ENCODE peak calls at places on chromosomes 7 and 10, in four cellular contexts. One of them, this sample, is unnamed.

GRCh38 chr10:117374506-117375359 is 507 bp downstream of the PDZD8 start:
- DNase-seq in neural progenitor cell: peak; percentile 77
- DNase-seq in transverse colon: peak; percentile 39
- DNase-seq in Panc1: no peak
- DNase-seq in this sample: peak; percentile 46

GRCh38 chr7:133676805-133677370 is 424.0 kb downstream of the EXOC4 start:
- DNase-seq in neural progenitor cell: no peak
- DNase-seq in Panc1: no peak
- DNase-seq in transverse colon: no peak
- DNase-seq in this sample: peak; percentile 17

GRCh38 chr7:41582116-41582515 is 120.8 kb downstream of the INHBA start:
- DNase-seq in transverse colon: no peak
- DNase-seq in neural progenitor cell: no peak
- DNase-seq in Panc1: no peak
- DNase-seq in this sample: peak; percentile 41

GRCh38 chr7:26348234-26348851 is 56.7 kb downstream of the SNX10 start:
- DNase-seq in neural progenitor cell: no peak
- DNase-seq in transverse colon: peak; percentile 20
- DNase-seq in Panc1: no peak
- DNase-seq in this sample: no peak

GRCh38 chr10:48604408-48605263 is at the start of gene ARHGAP22:
- DNase-seq in Panc1: no peak
- DNase-seq in neural progenitor cell: peak; percentile 62
- DNase-seq in transverse colon: peak; percentile 29
- DNase-seq in this sample: peak; percentile 56

GRCh38 chr7:35032166-35032565 is 5.1 kb downstream of the DPY19L1 start:
- DNase-seq in neural progenitor cell: no peak
- DNase-seq in Panc1: no peak
- DNase-seq in transverse colon: no peak
- DNase-seq in this sample: peak; percentile 22

GRCh38 chr10:49611166-49611814 is 1.2 kb downstream of the SLC18A3 start:
- DNase-seq in neural progenitor cell: peak; percentile 77
- DNase-seq in Panc1: no peak
- DNase-seq in transverse colon: no peak
- DNase-seq in this sample: no peak

GRCh38 chr7:134718211-134718875 is 61.1 kb upstream of the CALD1 start:
- DNase-seq in Panc1: no peak
- DNase-seq in neural progenitor cell: no peak
- DNase-seq in transverse colon: no peak
- DNase-seq in this sample: no peak

DNA sequence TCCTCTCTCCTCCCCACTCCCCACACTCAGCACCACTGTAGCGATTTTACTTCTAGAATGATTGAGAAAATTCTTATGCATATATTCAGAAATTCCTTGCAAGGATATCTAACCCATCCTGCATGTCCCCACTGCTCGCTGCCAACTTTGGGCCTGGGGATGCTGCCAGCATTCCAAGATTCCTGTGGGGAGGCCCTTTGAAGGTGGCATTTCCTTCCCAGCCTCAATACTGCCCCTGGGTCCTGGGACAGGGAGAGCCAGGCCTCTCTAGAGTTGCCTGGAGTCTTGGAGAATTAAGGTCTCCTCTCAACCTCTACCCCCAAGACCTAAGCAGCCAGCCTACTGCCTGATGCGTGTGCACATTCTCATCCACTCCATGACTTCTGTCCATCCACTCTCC is 303.5 kb downstream of the NEBL start:
- DNase-seq in transverse colon: no peak
- DNase-seq in Panc1: no peak
- DNase-seq in neural progenitor cell: no peak
- DNase-seq in this sample: no peak
- H3K27me3 ChIP-seq in transverse colon: no peaks in the 10 kb centered on the region
- H3K27me3 ChIP-seq in Panc1: no peaks in the 10 kb centered on the region
- H3K27me3 ChIP-seq in neural progenitor cell: no peaks in the 10 kb centered on the region
- H3K27me3 ChIP-seq in this sample: no peaks in the 10 kb centered on the region

GRCh38 chr7:322708-323111 is 32.7 kb downstream of the FOXL3 start:
- DNase-seq in neural progenitor cell: no peak
- DNase-seq in transverse colon: no peak
- DNase-seq in Panc1: no peak
- DNase-seq in this sample: no peak

GRCh38 chr7:323410-323809 is 33.4 kb downstream of the FOXL3 start:
- DNase-seq in neural progenitor cell: no peak
- DNase-seq in transverse colon: no peak
- DNase-seq in Panc1: no peak
- DNase-seq in this sample: no peak

GRCh38 chr7:324011-324410 is 34.0 kb downstream of the FOXL3 start:
- DNase-seq in transverse colon: no peak
- DNase-seq in neural progenitor cell: no peak
- DNase-seq in Panc1: no peak
- DNase-seq in this sample: no peak

GRCh38 chr7:320297-320696 is 30.3 kb downstream of the FOXL3 start:
- DNase-seq in transverse colon: peak; percentile 46
- DNase-seq in neural progenitor cell: no peak
- DNase-seq in Panc1: no peak
- DNase-seq in this sample: no peak

GRCh38 chr7:322111-322671 is 32.2 kb downstream of the FOXL3 start:
- DNase-seq in neural progenitor cell: peak; percentile 81
- DNase-seq in transverse colon: peak; percentile 92
- DNase-seq in Panc1: no peak
- DNase-seq in this sample: peak; percentile 41
- H3K27me3 ChIP-seq in neural progenitor cell: peaks cover 23% of the 10 kb centered on the region
- H3K27me3 ChIP-seq in transverse colon: no peaks in the 10 kb centered on the region
- H3K27me3 ChIP-seq in Panc1: peaks cover 14% of the 10 kb centered on the region
- H3K27me3 ChIP-seq in this sample: peaks cover 11% of the 10 kb centered on the region

DNA sequence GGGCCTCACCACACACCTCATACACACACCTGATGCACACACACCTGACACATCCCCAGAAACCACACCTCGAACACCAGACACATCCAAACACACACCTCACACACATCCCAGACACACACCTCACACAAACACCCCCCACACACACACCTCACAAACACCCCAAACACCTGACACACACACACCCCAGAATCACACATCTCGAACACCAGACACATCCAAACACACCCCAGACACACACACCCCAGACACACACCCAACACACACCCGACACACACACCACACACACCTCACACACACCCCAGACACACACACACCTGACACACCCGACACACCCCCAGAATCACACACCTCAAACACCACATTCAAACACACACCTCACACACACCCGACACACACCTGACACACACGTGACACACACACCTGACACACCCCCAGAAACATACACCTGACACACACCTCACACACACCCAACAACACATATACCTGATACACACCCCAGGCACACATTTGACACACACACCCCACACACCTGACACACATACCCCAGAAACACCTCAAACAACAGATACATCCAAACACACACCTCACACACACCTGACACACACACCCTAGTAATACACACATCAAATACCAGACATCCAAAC is 506 bp upstream of the CALY start:
- DNase-seq in neural progenitor cell: no peak
- DNase-seq in transverse colon: no peak
- DNase-seq in Panc1: no peak
- DNase-seq in this sample: no peak
- H3K27me3 ChIP-seq in neural progenitor cell: peaks cover 90% of the 10 kb centered on the region
- H3K27me3 ChIP-seq in transverse colon: peaks cover 55% of the 10 kb centered on the region
- H3K27me3 ChIP-seq in Panc1: peaks cover 14% of the 10 kb centered on the region
- H3K27me3 ChIP-seq in this sample: peaks cover 36% of the 10 kb centered on the region

DNA sequence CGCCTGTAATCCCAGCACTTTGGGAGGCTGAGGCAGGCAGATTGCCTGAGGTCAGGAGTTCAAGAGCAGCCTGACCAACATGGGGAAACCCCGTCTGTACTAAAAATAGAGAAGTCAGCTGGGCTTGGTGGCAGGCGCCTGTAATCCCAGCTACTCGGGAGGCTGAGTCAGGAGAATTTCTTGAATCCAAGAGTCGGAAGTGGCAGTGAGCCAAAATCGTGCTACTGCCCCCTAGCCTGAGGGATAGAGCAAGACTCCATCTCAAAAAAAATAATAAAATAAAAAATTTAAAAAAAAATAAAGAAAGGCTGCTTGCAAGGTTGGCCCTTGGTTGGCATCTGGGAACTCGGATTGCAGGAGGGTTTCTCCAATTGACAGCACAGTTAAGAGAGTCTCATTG is 221.6 kb downstream of the DGKI start:
- DNase-seq in transverse colon: no peak
- DNase-seq in neural progenitor cell: no peak
- DNase-seq in Panc1: no peak
- DNase-seq in this sample: no peak
- H3K27me3 ChIP-seq in transverse colon: peaks cover 6% of the 10 kb centered on the region
- H3K27me3 ChIP-seq in neural progenitor cell: no peaks in the 10 kb centered on the region
- H3K27me3 ChIP-seq in Panc1: peaks cover 6% of the 10 kb centered on the region
- H3K27me3 ChIP-seq in this sample: peaks cover 8% of the 10 kb centered on the region

DNA sequence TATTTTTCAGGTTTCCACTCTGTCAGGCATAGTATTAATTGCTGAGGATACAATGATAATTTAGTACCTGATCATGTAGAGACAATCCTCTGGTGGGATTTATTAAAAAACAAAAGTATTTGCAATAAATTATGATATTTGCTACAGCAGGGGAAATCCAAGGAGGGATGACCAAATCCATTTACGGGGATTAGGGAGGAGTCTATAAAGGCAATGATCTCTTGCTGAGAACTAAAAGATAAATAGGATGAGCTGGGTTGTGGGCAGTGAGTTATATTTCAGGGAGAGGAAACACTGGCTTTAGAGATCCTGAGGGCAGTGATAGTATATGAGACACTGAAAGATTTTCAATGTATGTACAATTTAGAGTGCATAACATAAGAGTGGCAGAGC is 305.5 kb downstream of the GPR37 start:
- DNase-seq in transverse colon: no peak
- DNase-seq in neural progenitor cell: no peak
- DNase-seq in Panc1: no peak
- DNase-seq in this sample: no peak
- H3K27me3 ChIP-seq in transverse colon: no peaks in the 10 kb centered on the region
- H3K27me3 ChIP-seq in neural progenitor cell: no peaks in the 10 kb centered on the region
- H3K27me3 ChIP-seq in Panc1: no peaks in the 10 kb centered on the region
- H3K27me3 ChIP-seq in this sample: no peaks in the 10 kb centered on the region

GRCh38 chr7:108448777-108449576 is 7.3 kb downstream of the NRCAM start:
- DNase-seq in neural progenitor cell: peak; percentile 88
- DNase-seq in Panc1: no peak
- DNase-seq in transverse colon: no peak
- DNase-seq in this sample: no peak
- H3K27me3 ChIP-seq in neural progenitor cell: peaks cover 9% of the 10 kb centered on the region
- H3K27me3 ChIP-seq in Panc1: peaks cover 24% of the 10 kb centered on the region
- H3K27me3 ChIP-seq in transverse colon: peaks cover 17% of the 10 kb centered on the region
- H3K27me3 ChIP-seq in this sample: no peaks in the 10 kb centered on the region

GRCh38 chr7:156240532-156240931 is 400.0 kb upstream of the RNF32 start:
- DNase-seq in Panc1: no peak
- DNase-seq in neural progenitor cell: no peak
- DNase-seq in transverse colon: no peak
- DNase-seq in this sample: no peak

GRCh38 chr7:156236181-156236889 is 404.2 kb upstream of the RNF32 start:
- DNase-seq in Panc1: no peak
- DNase-seq in transverse colon: no peak
- DNase-seq in neural progenitor cell: no peak
- DNase-seq in this sample: no peak

GRCh38 chr7:156237614-156238013 is 403.0 kb upstream of the RNF32 start:
- DNase-seq in Panc1: no peak
- DNase-seq in neural progenitor cell: no peak
- DNase-seq in transverse colon: no peak
- DNase-seq in this sample: no peak

GRCh38 chr7:156236936-156237599 is 403.5 kb upstream of the RNF32 start:
- DNase-seq in Panc1: no peak
- DNase-seq in neural progenitor cell: no peak
- DNase-seq in transverse colon: no peak
- DNase-seq in this sample: no peak

GRCh38 chr7:156238366-156239133 is 402.0 kb upstream of the RNF32 start:
- DNase-seq in neural progenitor cell: no peak
- DNase-seq in transverse colon: no peak
- DNase-seq in Panc1: no peak
- DNase-seq in this sample: no peak
- H3K27me3 ChIP-seq in neural progenitor cell: no peaks in the 10 kb centered on the region
- H3K27me3 ChIP-seq in transverse colon: no peaks in the 10 kb centered on the region
- H3K27me3 ChIP-seq in Panc1: no peaks in the 10 kb centered on the region
- H3K27me3 ChIP-seq in this sample: no peaks in the 10 kb centered on the region

GRCh38 chr10:133098426-133099124 is 10.9 kb downstream of the ADGRA1 start:
- DNase-seq in transverse colon: no peak
- DNase-seq in Panc1: no peak
- DNase-seq in neural progenitor cell: no peak
- DNase-seq in this sample: no peak
- H3K27me3 ChIP-seq in transverse colon: peaks cover 48% of the 10 kb centered on the region
- H3K27me3 ChIP-seq in Panc1: peaks cover 11% of the 10 kb centered on the region
- H3K27me3 ChIP-seq in neural progenitor cell: peaks cover 32% of the 10 kb centered on the region
- H3K27me3 ChIP-seq in this sample: no peaks in the 10 kb centered on the region

This sample was measured in endothelial cell of umbilical vein.